ENCODE peak calls at places on chromosomes 2 and 18, in four cellular contexts. X is WERI-Rb-1, H is tibial nerve, Y is cardiac muscle cell. M is an unnamed sample.

GRCh38 chr18:60693426-60693825 is 320.9 kb upstream of the MC4R start:
- DNase-seq in X (no peak), H (no peak), Y (no peak), M (no peak)

GRCh38 chr2:162006326-162006725 is 67.7 kb downstream of the DPP4 start:
- DNase-seq in X (no peak), H (no peak), Y (peak; percentile 46), M (no peak)

GRCh38 chr2:197975956-197976519 is 171.6 kb downstream of the PLCL1 start:
- DNase-seq in X (no peak), H (no peak), Y (peak; percentile 74), M (no peak)

GRCh38 chr2:136765736-136766323 is 485 bp downstream of the THSD7B start:
- DNase-seq in X (peak; percentile 15), H (no peak), Y (no peak), M (no peak)

GRCh38 chr2:23386422-23387220 is 1.6 kb downstream of the KLHL29 start:
- DNase-seq in X (peak; percentile 68), H (no peak), Y (no peak), M (peak; percentile 63)

GRCh38 chr2:239257511-239257937 is 143.3 kb downstream of the HDAC4 start:
- DNase-seq in X (no peak), H (no peak), Y (peak; percentile 82), M (peak; percentile 84)

GRCh38 chr2:46632349-46632748 is 153.0 kb downstream of the TMEM247 start:
- DNase-seq in X (no peak), H (no peak), Y (peak; percentile 77), M (peak; percentile 56)

GRCh38 chr2:127634626-127635379 is 11.2 kb upstream of the GPR17 start:
- DNase-seq in X (no peak), H (no peak), Y (no peak), M (no peak)

GRCh38 chr2:9288681-9289338 is 82.2 kb downstream of the ASAP2 start:
- DNase-seq in X (no peak), H (no peak), Y (peak; percentile 42), M (peak; percentile 66)

GRCh38 chr2:165633431-165633830 is 160.6 kb downstream of the GALNT3 start:
- DNase-seq in X (peak; percentile 65), H (no peak), Y (no peak), M (no peak)

GRCh38 chr2:44168684-44169154 is at the start of gene PPM1B:
- DNase-seq in X (peak; percentile 100), H (no peak), Y (no peak), M (peak; percentile 99)

GRCh38 chr2:221229097-221229496 is 343.0 kb downstream of the EPHA4 start:
- DNase-seq in X (no peak), H (no peak), Y (no peak), M (no peak)

DNA sequence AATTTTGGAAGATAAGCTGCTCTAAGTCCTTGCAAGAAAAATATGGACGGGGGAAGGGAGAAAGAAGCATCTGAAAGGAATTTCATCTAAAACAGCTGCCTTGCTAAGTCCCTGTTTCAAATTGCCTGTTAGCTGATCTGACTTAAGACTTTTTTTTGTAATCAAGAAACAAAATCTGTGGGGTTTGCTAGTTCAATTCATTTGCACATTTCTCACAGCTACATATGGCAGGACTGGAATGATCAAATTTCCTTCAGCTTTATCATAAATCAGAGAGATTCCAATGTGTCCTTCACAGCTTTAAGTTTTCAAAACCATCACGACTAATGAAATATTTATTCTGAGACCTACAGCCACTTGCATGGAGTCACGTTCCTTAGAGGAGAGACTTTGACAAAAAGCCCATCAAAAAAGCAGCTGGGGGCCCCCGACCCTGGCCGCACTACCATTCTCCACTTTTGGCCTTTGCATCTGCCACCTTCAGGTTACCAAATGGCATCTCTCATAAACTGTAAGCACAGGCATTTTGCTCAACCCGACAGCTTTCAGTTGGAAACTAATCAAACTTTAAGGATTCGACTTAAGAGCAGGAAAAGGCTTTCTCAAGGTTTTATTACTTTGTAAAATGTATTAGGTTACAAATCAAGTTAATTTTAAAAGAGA is 100.2 kb upstream of the RND3 start:
- DNase-seq in X (no peak), H (no peak), Y (peak; percentile 58), M (no peak)
- H3K4me3 ChIP-seq in X (no peak overlapping the region), H (no peak overlapping the region), Y (no peak overlapping the region), M (no peak overlapping the region)

GRCh38 chr2:176744156-176744555 is 468.4 kb upstream of the HNRNPA3 start:
- DNase-seq in X (no peak), H (no peak), Y (no peak), M (no peak)

GRCh38 chr2:176751314-176751713 is 461.3 kb upstream of the HNRNPA3 start:
- DNase-seq in X (peak; percentile 21), H (no peak), Y (no peak), M (no peak)

GRCh38 chr2:176742271-176742670 is 470.3 kb upstream of the HNRNPA3 start:
- DNase-seq in X (no peak), H (no peak), Y (no peak), M (no peak)

DNA sequence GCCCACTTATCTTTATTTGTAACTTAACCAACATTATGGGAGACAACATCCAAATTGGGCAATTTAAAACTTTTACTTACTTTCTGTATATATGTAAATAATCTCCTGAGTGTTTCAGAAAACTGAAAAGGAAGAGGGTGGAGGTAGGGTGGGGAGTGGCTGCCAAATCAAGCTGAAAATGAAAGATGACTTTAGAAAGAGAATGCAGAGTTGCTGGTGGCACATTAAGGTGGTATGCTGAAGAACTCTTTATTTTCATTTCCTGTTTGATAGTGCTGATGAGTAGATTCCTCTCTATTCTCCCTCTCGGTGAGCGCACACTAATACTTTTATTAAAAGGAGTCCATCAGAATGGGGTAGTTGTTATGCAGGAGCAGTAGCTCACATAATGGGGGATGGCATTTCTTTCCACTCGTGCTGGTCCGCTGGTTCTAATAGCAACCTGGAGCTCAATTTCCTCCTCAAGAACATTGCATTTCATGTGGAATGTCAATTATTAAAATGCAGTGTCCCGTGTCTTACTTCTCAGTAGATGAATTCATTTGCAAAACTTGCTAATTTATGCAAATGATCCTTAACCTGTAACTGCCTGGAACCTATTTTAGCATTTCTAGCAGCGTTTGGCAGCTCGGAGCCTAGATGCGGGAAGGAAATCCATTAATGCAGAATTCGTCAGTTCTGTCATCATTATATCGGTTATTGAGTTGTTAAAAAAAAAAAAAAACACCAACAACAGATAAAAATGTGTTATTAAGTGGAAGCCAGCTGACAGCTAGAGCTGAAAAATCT is 466.9 kb upstream of the HNRNPA3 start:
- DNase-seq in X (no peak), H (no peak), Y (no peak), M (no peak)
- TF ChIP-seq CTCF in X (no peak), H (no peak), Y (no peak), M (no peak)

GRCh38 chr2:203798296-203799157 is 69.0 kb upstream of the CTLA4 start:
- DNase-seq in X (no peak), H (no peak), Y (no peak), M (no peak)

GRCh38 chr2:203797363-203798111 is 70.0 kb upstream of the CTLA4 start:
- DNase-seq in X (no peak), H (no peak), Y (no peak), M (peak; percentile 67)

GRCh38 chr2:203800783-203801182 is 66.8 kb upstream of the CTLA4 start:
- DNase-seq in X (no peak), H (no peak), Y (no peak), M (no peak)

GRCh38 chr2:203802277-203803045 is 65.1 kb upstream of the CTLA4 start:
- DNase-seq in X (no peak), H (no peak), Y (peak; percentile 72), M (peak; percentile 60)

DNA sequence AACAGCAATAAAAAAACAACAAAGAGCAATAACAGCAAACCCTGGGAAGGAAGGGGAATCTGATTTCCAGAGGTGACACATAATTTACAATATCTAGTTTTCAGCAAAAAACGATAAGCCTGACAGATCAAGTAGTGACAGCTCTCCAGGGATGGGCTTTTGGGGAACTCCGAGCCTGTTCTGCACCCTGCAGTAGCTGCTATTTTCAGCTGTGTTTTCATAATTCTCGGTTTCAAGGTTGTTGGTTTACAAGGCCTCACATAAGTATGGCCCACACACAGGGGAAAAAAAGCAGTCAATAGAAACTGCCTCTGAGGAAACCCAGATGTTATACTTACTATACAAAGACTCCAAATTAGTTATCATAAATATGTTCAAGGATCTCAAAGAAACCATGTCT is 67.7 kb upstream of the CTLA4 start:
- DNase-seq in X (no peak), H (no peak), Y (no peak), M (no peak)
- H3K4me3 ChIP-seq in X (no peak overlapping the region), H (no peak overlapping the region), Y (no peak overlapping the region), M (no peak overlapping the region)

DNA sequence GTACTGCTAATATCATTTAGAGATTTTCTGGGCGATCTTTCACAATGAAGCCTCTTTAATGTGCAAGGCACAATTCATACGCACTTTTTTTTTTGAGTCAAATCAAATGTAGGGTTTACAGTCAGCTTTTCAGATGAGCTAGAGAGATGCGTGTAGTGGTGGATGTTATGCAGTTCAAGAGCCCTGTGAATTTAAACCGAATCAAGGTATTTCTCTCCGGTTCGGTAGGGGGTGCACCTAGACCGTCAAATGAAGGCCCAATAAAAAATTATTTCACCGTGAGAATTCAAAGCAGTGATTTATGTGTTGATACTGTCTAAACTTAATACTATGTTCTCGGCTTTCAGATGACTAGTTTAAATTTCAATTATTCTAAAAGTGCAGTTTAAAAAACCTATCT is 1.1 kb downstream of the PTH2R start:
- DNase-seq in X (peak; percentile 48), H (no peak), Y (peak; percentile 30), M (peak; percentile 36)
- TF ChIP-seq CTCF in X (peak; percentile 44), H (no peak), Y (peak; percentile 23), M (peak; percentile 3)

GRCh38 chr2:73263540-73264331 is 20.5 kb downstream of the FBXO41 start:
- DNase-seq in X (no peak), H (no peak), Y (no peak), M (no peak)

GRCh38 chr2:73264332-73264606 is 20.0 kb downstream of the FBXO41 start:
- DNase-seq in X (no peak), H (no peak), Y (no peak), M (no peak)

GRCh38 chr2:73260338-73260984 is 23.8 kb downstream of the FBXO41 start:
- DNase-seq in X (peak; percentile 90), H (no peak), Y (peak; percentile 68), M (peak; percentile 77)

GRCh38 chr2:73259704-73260337 is 24.5 kb downstream of the FBXO41 start:
- DNase-seq in X (no peak), H (no peak), Y (no peak), M (no peak)

DNA sequence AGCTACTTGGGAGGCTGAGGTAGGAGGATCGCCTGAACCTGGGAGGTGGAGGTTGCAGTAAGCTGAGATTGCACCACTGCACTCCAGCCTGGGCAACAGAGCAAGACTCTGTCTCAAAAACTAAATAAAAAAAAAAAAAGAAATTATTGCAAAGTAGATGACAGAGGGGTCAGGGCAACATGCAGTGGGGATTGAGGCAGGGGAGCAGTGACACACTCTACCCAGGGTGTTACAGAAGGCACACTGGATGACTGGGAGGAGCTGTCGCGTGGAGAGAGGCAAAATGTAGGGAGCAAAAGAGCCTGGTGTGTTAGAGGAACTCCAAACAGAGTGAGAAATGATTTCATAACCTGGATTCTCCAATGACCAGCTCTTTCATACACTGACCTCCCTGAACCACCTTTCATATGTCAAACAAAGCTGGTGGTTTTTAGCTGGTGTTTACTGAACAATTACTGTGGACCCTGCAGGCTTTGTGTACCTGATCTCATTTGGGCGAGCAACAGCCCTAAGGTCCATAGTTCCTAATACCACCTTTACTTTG is 22.1 kb downstream of the FBXO41 start:
- DNase-seq in X (no peak), H (no peak), Y (no peak), M (no peak)
- H3K4me3 ChIP-seq in X (no peak overlapping the region), H (no peak overlapping the region), Y (no peak overlapping the region), M (no peak overlapping the region)

GRCh38 chr2:62297642-62298010 is 101.7 kb downstream of the B3GNT2 start:
- DNase-seq in X (no peak), H (no peak), Y (peak; percentile 43), M (no peak)
- TF ChIP-seq CTCF in X (peak; percentile 69), H (no peak), Y (peak; percentile 33), M (no peak)

M was measured in foreskin fibroblast.